ENCODE peak calls at places on chromosomes 6 and 20, in nine cellular contexts. Y is stimulated activated CD4-positive, alpha-beta T cell treated with anti-CD3 and anti-CD28 coated beads, Interleukin-15, amount 100 ng/mL, for 24 hours; A is GOT3; D is amniotic stem cell; N is immature natural killer cell; P is iPS DF 19.7; M is fibroblast of lung; Z is ovary; O is fibroblast of pulmonary artery. I is an unnamed sample.

GRCh38 chr20:4949833-4950178 is 51.5 kb downstream of the SLC23A2 start:
- DNase-seq in Y (peak; percentile 33), A (no peak), D (no peak), N (no peak), P (no peak), M (peak; percentile 67), Z (no peak), O (peak; percentile 70), I (no peak)

GRCh38 chr6:18352842-18353241 is 34.3 kb upstream of the RNF144B start:
- DNase-seq in Y (no peak), A (no peak), D (no peak), N (no peak), P (no peak), M (no peak), Z (no peak), O (no peak), I (no peak)

GRCh38 chr6:99138445-99138844 is 190.7 kb upstream of the FBXL4 start:
- DNase-seq in Y (no peak), A (no peak), D (no peak), N (no peak), P (no peak), M (no peak), Z (no peak), O (no peak), I (no peak)

GRCh38 chr6:136962661-136963060 is 40.6 kb downstream of the SLC35D3 start:
- DNase-seq in Y (no peak), A (no peak), D (no peak), N (no peak), P (no peak), M (no peak), Z (no peak), O (peak; percentile 5), I (no peak)

GRCh38 chr6:105184921-105185320 is 5.1 kb upstream of the POPDC3 start:
- DNase-seq in Y (no peak), A (no peak), D (no peak), N (no peak), P (no peak), M (no peak), Z (no peak), O (peak; percentile 81), I (peak; percentile 34)

GRCh38 chr6:121666809-121667208 is 231.4 kb downstream of the GJA1 start:
- DNase-seq in Y (no peak), A (no peak), D (peak; percentile 60), N (no peak), P (no peak), M (peak; percentile 92), Z (no peak), O (peak; percentile 78), I (peak; percentile 14)

GRCh38 chr6:6003334-6004146 is 3.2 kb downstream of the NRN1 start:
- DNase-seq in Y (peak; percentile 51), A (no peak), D (no peak), N (no peak), P (no peak), M (no peak), Z (no peak), O (no peak), I (peak; percentile 74)

GRCh38 chr6:3410385-3411360 is 46.2 kb downstream of the SLC22A23 start:
- DNase-seq in Y (peak; percentile 78), A (no peak), D (peak; percentile 62), N (peak; percentile 1), P (peak; percentile 57), M (peak; percentile 66), Z (no peak), O (peak; percentile 71), I (peak; percentile 16)

GRCh38 chr6:116144590-116144989 is 18.7 kb upstream of the COL10A1 start:
- DNase-seq in Y (no peak), A (no peak), D (peak; percentile 16), N (no peak), P (no peak), M (peak; percentile 55), Z (no peak), O (peak; percentile 77), I (peak; percentile 4)

GRCh38 chr20:8155848-8156602 is 24.0 kb downstream of the PLCB1 start:
- DNase-seq in Y (no peak), A (no peak), D (no peak), N (no peak), P (no peak), M (no peak), Z (no peak), O (no peak), I (peak; percentile 88)

GRCh38 chr20:47117789-47118188 is 223.1 kb downstream of the EYA2 start:
- DNase-seq in Y (no peak), A (no peak), D (no peak), N (no peak), P (no peak), M (peak; percentile 32), Z (no peak), O (no peak), I (no peak)

GRCh38 chr20:48826064-48826463 is 1.7 kb downstream of the PREX1 start:
- DNase-seq in Y (no peak), A (no peak), D (no peak), N (no peak), P (peak; percentile 65), M (no peak), Z (no peak), O (no peak), I (no peak)

GRCh38 chr6:119278625-119279024 is 70.9 kb downstream of the MAN1A1 start:
- DNase-seq in Y (no peak), A (no peak), D (no peak), N (no peak), P (no peak), M (no peak), Z (no peak), O (no peak), I (no peak)

GRCh38 chr6:2462831-2463230 is 217.4 kb upstream of the GMDS start:
- DNase-seq in Y (no peak), A (no peak), D (no peak), N (no peak), P (no peak), M (no peak), Z (no peak), O (no peak), I (no peak)

GRCh38 chr20:60087563-60088105 is 129.4 kb downstream of the CDH26 start:
- DNase-seq in Y (peak; percentile 19), A (no peak), D (no peak), N (no peak), P (no peak), M (peak; percentile 51), Z (no peak), O (no peak), I (no peak)

GRCh38 chr20:10264166-10264558 is 45.5 kb downstream of the SNAP25 start:
- DNase-seq in Y (no peak), A (no peak), D (no peak), N (no peak), P (no peak), M (no peak), Z (no peak), O (no peak), I (no peak)

GRCh38 chr20:34532751-34533150 is 16.5 kb downstream of the DYNLRB1 start:
- DNase-seq in Y (no peak), A (no peak), D (no peak), N (no peak), P (no peak), M (no peak), Z (no peak), O (no peak), I (no peak)

GRCh38 chr20:2799688-2800589 is 488 bp downstream of the CPXM1 start:
- DNase-seq in Y (peak; percentile 29), A (no peak), D (no peak), N (no peak), P (no peak), M (peak; percentile 12), Z (peak; percentile 54), O (no peak), I (peak; percentile 44)

GRCh38 chr20:14775778-14776177 is 438.4 kb upstream of the FLRT3 start:
- DNase-seq in Y (no peak), A (no peak), D (peak; percentile 68), N (no peak), P (no peak), M (peak; percentile 7), Z (no peak), O (peak; percentile 70), I (peak; percentile 21)

GRCh38 chr6:22248513-22249308 is 48.1 kb downstream of the PRL start:
- DNase-seq in Y (no peak), A (no peak), D (peak; percentile 48), N (no peak), P (no peak), M (peak; percentile 80), Z (no peak), O (peak; percentile 79), I (peak; percentile 23)

GRCh38 chr6:70520575-70520974 is 46.2 kb upstream of the SDHAF4 start:
- DNase-seq in Y (peak; percentile 4), A (no peak), D (no peak), N (no peak), P (no peak), M (peak; percentile 36), Z (no peak), O (peak; percentile 36), I (no peak)

GRCh38 chr20:33629979-33630378 is 32.1 kb upstream of the C20orf144 start:
- DNase-seq in Y (no peak), A (no peak), D (no peak), N (no peak), P (no peak), M (no peak), Z (no peak), O (no peak), I (no peak)

GRCh38 chr20:46808565-46808964 is 86.1 kb upstream of the EYA2 start:
- DNase-seq in Y (no peak), A (no peak), D (no peak), N (no peak), P (no peak), M (no peak), Z (no peak), O (no peak), I (no peak)

GRCh38 chr6:139496654-139497343 is 122.4 kb upstream of the CITED2 start:
- DNase-seq in Y (no peak), A (no peak), D (no peak), N (no peak), P (no peak), M (no peak), Z (no peak), O (no peak), I (no peak)

GRCh38 chr6:158903801-158904200 is 84.6 kb upstream of the EZR start:
- DNase-seq in Y (no peak), A (no peak), D (no peak), N (no peak), P (no peak), M (no peak), Z (no peak), O (no peak), I (no peak)

GRCh38 chr6:13827038-13827437 is 12.7 kb upstream of the MCUR1 start:
- DNase-seq in Y (no peak), A (no peak), D (no peak), N (no peak), P (no peak), M (no peak), Z (no peak), O (no peak), I (no peak)

GRCh38 chr6:50842861-50843384 is 24.3 kb downstream of the TFAP2B start:
- DNase-seq in Y (no peak), A (no peak), D (no peak), N (no peak), P (no peak), M (no peak), Z (no peak), O (no peak), I (no peak)

GRCh38 chr6:144493035-144493910 is 208.1 kb downstream of the UTRN start:
- DNase-seq in Y (no peak), A (no peak), D (no peak), N (no peak), P (no peak), M (peak; percentile 64), Z (no peak), O (peak; percentile 38), I (peak; percentile 78)

I was measured in MG63.